ENCODE peak calls at places on chromosomes 3 and 15, in five cellular contexts. P is cardiac muscle cell, K is breast epithelium, Y is suprapubic skin, C is psoas muscle. V is an unnamed sample. For H3K4me1, the result is how much of the 10 kb centered on the place peaks cover.

GRCh38 chr3:42014949-42015533 is 53.1 kb upstream of the ULK4 start:
- DNase-seq in P (no peak), Y (peak), C (peak), K (no peak), V (peak)

GRCh38 chr15:101438482-101439284 is 50.8 kb downstream of the PCSK6 start:
- DNase-seq in P (no peak), Y (no peak), C (no peak), K (no peak), V (no peak)

GRCh38 chr3:185347392-185347791 is 15.5 kb upstream of the MAP3K13 start:
- DNase-seq in K (no peak), P (no peak), Y (no peak), C (no peak), V (no peak)

GRCh38 chr3:186152889-186153292 is 44.0 kb upstream of the ETV5 start:
- DNase-seq in Y (no peak), P (no peak), C (no peak), K (no peak), V (no peak)

GRCh38 chr3:17973559-17973906 is 231.1 kb upstream of the TBC1D5 start:
- DNase-seq in Y (no peak), K (no peak), C (no peak), P (no peak), V (no peak)

GRCh38 chr3:11791339-11792200 is 55.1 kb downstream of the TAMM41 start:
- DNase-seq in P (no peak), K (no peak), Y (no peak), C (no peak), V (no peak)

GRCh38 chr3:23648326-23648964 is 157.3 kb upstream of the UBE2E1 start:
- DNase-seq in C (no peak), P (no peak), Y (no peak), K (no peak), V (no peak)

GRCh38 chr3:10189557-10190374 is 25.0 kb downstream of the IRAK2 start:
- DNase-seq in Y (peak), K (peak), P (no peak), C (peak), V (peak)

GRCh38 chr15:75104804-75105557 is 81.6 kb downstream of the PPCDC start:
- DNase-seq in K (no peak), P (no peak), Y (no peak), C (no peak), V (no peak)

GRCh38 chr15:95470997-95471692 is 859.4 kb upstream of the NR2F2 start:
- DNase-seq in K (no peak), Y (no peak), P (no peak), C (no peak), V (no peak)

GRCh38 chr3:168322941-168323340 is 227.2 kb upstream of the GOLIM4 start:
- DNase-seq in Y (no peak), P (no peak), K (no peak), C (no peak), V (no peak)

GRCh38 chr3:143751643-143752178 is 96.6 kb downstream of the SLC9A9 start:
- DNase-seq in P (no peak), Y (no peak), K (no peak), C (no peak), V (no peak)

GRCh38 chr3:104458657-104459056 is 908.1 kb upstream of the ALCAM start:
- DNase-seq in K (no peak), C (no peak), Y (no peak), P (no peak), V (no peak)

GRCh38 chr15:69806287-69806915 is 291.3 kb downstream of the TLE3 start:
- DNase-seq in K (no peak), P (no peak), Y (no peak), C (no peak), V (no peak)

GRCh38 chr15:43541785-43542184 is 24.4 kb downstream of the MAP1A start:
- DNase-seq in Y (no peak), C (no peak), P (no peak), K (no peak), V (no peak)

GRCh38 chr3:77251136-77251535 is 211.2 kb downstream of the ROBO2 start:
- DNase-seq in Y (no peak), K (no peak), C (no peak), P (no peak), V (no peak)

GRCh38 chr3:141368062-141368924 is at the start of gene ZBTB38:
- DNase-seq in P (peak), C (peak), K (peak), Y (peak), V (peak)

GRCh38 chr3:38438421-38438820 is 15.3 kb upstream of the ACVR2B start:
- DNase-seq in K (no peak), Y (no peak), P (no peak), C (no peak), V (no peak)

GRCh38 chr3:112384769-112385168 is 51.8 kb downstream of the CD200 start:
- DNase-seq in C (no peak), P (no peak), Y (no peak), K (no peak), V (no peak)

GRCh38 chr3:194689493-194689901 is 3.8 kb downstream of the FAM43A start:
- DNase-seq in C (peak), K (no peak), Y (no peak), P (no peak), V (no peak)

GRCh38 chr3:190526787-190527767 is 13.2 kb downstream of the IL1RAP start:
- DNase-seq in C (no peak), K (no peak), P (no peak), Y (no peak), V (no peak)

GRCh38 chr15:48869966-48870365 is 8.0 kb upstream of the EID1 start:
- DNase-seq in P (no peak), Y (no peak), C (no peak), K (no peak), V (no peak)

GRCh38 chr15:42401544-42402478 is 42.5 kb downstream of the CAPN3 start:
- DNase-seq in C (no peak), Y (no peak), K (no peak), P (no peak), V (no peak)

GRCh38 chr3:169659858-169660614 is 3.5 kb downstream of the MECOM start:
- DNase-seq in Y (no peak), P (no peak), K (no peak), C (no peak), V (no peak)

GRCh38 chr3:65545429-65545828 is 493.3 kb downstream of the MAGI1 start:
- DNase-seq in P (no peak), K (no peak), Y (no peak), C (no peak), V (no peak)

DNA sequence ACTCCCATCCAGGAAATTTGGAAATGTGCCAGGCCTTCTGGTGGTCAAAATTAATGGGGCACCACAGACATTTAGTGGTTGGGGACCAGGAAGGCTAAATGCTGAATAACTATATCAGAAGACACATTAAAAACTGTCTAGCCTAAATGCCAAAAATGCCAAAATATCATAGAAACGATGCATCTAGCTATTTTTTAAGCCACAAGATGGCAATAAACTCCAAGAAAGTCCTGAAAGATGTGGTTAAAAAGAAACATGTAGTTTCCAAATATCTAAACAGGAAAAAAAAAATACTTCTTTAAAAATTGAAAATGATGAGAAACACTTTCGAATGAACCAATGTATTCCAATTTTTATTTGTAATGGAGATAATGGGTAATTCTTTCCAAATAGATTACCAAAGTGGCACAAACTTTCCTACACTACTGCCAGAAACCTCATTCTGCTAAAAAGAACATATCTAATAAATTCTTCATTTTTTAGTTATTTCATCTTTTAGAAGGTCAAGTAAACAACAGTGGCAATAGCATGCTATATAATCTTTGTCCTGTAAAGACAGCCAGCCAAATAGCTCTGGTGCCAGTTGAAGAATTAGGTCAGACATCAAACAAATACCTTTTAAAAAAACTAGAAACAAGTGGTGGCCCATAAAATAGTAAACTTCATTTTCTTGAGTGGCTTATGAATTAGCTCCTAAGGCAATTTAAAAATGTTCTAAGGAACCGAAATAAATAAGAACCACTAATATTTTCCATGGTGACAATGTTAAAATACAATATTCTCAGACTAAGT is 19.7 kb downstream of the CCDC14 start:
- DNase-seq in P (no peak), K (no peak), C (no peak), Y (no peak), V (no peak)
- TF ChIP-seq CTCF in P (peak), K (peak), C (no peak), Y (no peak), V (peak)

GRCh38 chr3:53170325-53171108 is 9.5 kb downstream of the PRKCD start:
- DNase-seq in P (no peak), C (no peak), Y (no peak), K (no peak), V (no peak)

GRCh38 chr3:53169832-53170324 is 8.9 kb downstream of the PRKCD start:
- DNase-seq in Y (no peak), P (no peak), K (no peak), C (no peak), V (no peak)

GRCh38 chr3:53169045-53169831 is 8.2 kb downstream of the PRKCD start:
- DNase-seq in C (no peak), Y (no peak), K (peak), P (no peak), V (no peak)

GRCh38 chr3:53171827-53172505 is 11.0 kb downstream of the PRKCD start:
- DNase-seq in K (no peak), Y (no peak), P (no peak), C (no peak), V (no peak)

GRCh38 chr3:53171109-53171453 is 10.1 kb downstream of the PRKCD start:
- DNase-seq in C (no peak), Y (no peak), K (no peak), P (no peak), V (no peak)
- H3K4me1 ChIP-seq in C (under half), Y (half or more), K (under half), P (under half), V (under half)

GRCh38 chr3:71926242-71926560 is 141.3 kb upstream of the PROK2 start:
- DNase-seq in C (no peak), K (no peak), P (peak), Y (no peak), V (no peak)
- TF ChIP-seq CTCF in C (no peak), K (peak), P (peak), Y (peak), V (no peak)

GRCh38 chr3:155605571-155605970 is 139.3 kb downstream of the PLCH1 start:
- DNase-seq in Y (no peak), C (no peak), P (no peak), K (no peak), V (no peak)

GRCh38 chr3:155611456-155611855 is 133.4 kb downstream of the PLCH1 start:
- DNase-seq in K (no peak), P (no peak), Y (no peak), C (no peak), V (no peak)

GRCh38 chr3:155607761-155608160 is 137.1 kb downstream of the PLCH1 start:
- DNase-seq in P (no peak), C (no peak), K (no peak), Y (no peak), V (no peak)

GRCh38 chr3:155608237-155608636 is 136.6 kb downstream of the PLCH1 start:
- DNase-seq in Y (no peak), K (no peak), P (no peak), C (no peak), V (no peak)

GRCh38 chr3:155609586-155609985 is 135.3 kb downstream of the PLCH1 start:
- DNase-seq in K (no peak), P (no peak), C (no peak), Y (no peak), V (no peak)
- H3K4me1 ChIP-seq in K (under half), P (under half), C (under half), Y (under half), V (under half)